ENCODE peak calls at places on chromosome 17, in eight cellular contexts. O is PC-9, U is Peyer's patch, E is endothelial cell of umbilical vein, Z is lower leg skin, V is Panc1, J is uterus, G is gastrocnemius medialis. B is an unnamed sample.

GRCh38 chr17:82080048-82080788 is 14.6 kb upstream of the DUS1L start:
- DNase-seq in O (no peak), Z (no peak), J (no peak), G (no peak), E (no peak), V (no peak), U (no peak), B (no peak)

GRCh38 chr17:1905190-1905919 is 75.5 kb downstream of the RPA1 start:
- DNase-seq in O (no peak), E (no peak), U (no peak), J (no peak), G (no peak), V (no peak), Z (no peak), B (no peak)

GRCh38 chr17:74361613-74362391 is at the start of gene BTBD17:
- DNase-seq in V (no peak), J (peak; percentile 40), G (peak; percentile 13), E (peak; percentile 13), Z (no peak), O (no peak), U (peak; percentile 75), B (no peak)

GRCh38 chr17:83160443-83161297 is 81.3 kb downstream of the METRNL start:
- DNase-seq in U (no peak), V (no peak), Z (peak; percentile 76), E (no peak), J (no peak), G (no peak), O (no peak), B (no peak)

GRCh38 chr17:58109197-58109596 is 26.0 kb downstream of the DYNLL2 start:
- DNase-seq in J (no peak), O (no peak), Z (no peak), G (no peak), E (no peak), V (no peak), U (no peak), B (no peak)

GRCh38 chr17:8941520-8941919 is 24.0 kb downstream of the PIK3R5 start:
- DNase-seq in V (no peak), J (no peak), U (no peak), O (no peak), G (no peak), Z (no peak), E (no peak), B (no peak)

GRCh38 chr17:75619506-75620431 is 13.5 kb upstream of the SMIM5 start:
- DNase-seq in O (no peak), J (no peak), V (no peak), E (peak; percentile 32), G (no peak), Z (no peak), U (no peak), B (peak; percentile 50)

GRCh38 chr17:45355087-45355486 is 38.3 kb upstream of the MAP3K14 start:
- DNase-seq in Z (peak; percentile 14), U (no peak), V (no peak), J (no peak), E (no peak), G (no peak), O (peak; percentile 81), B (no peak)

GRCh38 chr17:51189628-51190027 is 23.4 kb downstream of the NME2 start:
- DNase-seq in V (no peak), J (no peak), U (no peak), Z (no peak), E (no peak), O (no peak), G (no peak), B (no peak)

GRCh38 chr17:45939398-45939797 is 45.0 kb downstream of the MAPT start:
- DNase-seq in V (no peak), U (no peak), Z (no peak), O (no peak), G (no peak), E (no peak), J (no peak), B (no peak)

GRCh38 chr17:55346658-55347057 is 75.0 kb downstream of the MMD start:
- DNase-seq in J (no peak), O (no peak), V (no peak), U (no peak), G (no peak), Z (no peak), E (no peak), B (no peak)

GRCh38 chr17:62965649-62966425 is at the start of gene TANC2:
- DNase-seq in O (peak; percentile 63), J (peak; percentile 82), E (peak; percentile 81), U (peak; percentile 76), Z (peak; percentile 96), V (no peak), G (peak; percentile 37), B (peak; percentile 82)

GRCh38 chr17:7114875-7115614 is 423 bp upstream of the ASGR2 start:
- DNase-seq in G (no peak), V (no peak), O (no peak), E (no peak), J (no peak), U (no peak), Z (peak; percentile 80), B (no peak)

GRCh38 chr17:74222399-74222798 is 9.0 kb downstream of the TTYH2 start:
- DNase-seq in E (no peak), Z (no peak), O (no peak), G (no peak), V (no peak), U (no peak), J (no peak), B (no peak)

GRCh38 chr17:48995332-48995870 is 1.8 kb upstream of the IGF2BP1 start:
- DNase-seq in J (no peak), G (no peak), U (no peak), O (no peak), Z (peak; percentile 74), V (no peak), E (peak; percentile 43), B (peak; percentile 32)

GRCh38 chr17:44587339-44587738 is 30.1 kb downstream of the FZD2 start:
- DNase-seq in O (peak; percentile 93), Z (no peak), V (no peak), E (peak; percentile 94), G (no peak), J (peak; percentile 18), U (no peak), B (peak; percentile 93)

GRCh38 chr17:48541574-48542113 is 3.3 kb downstream of the HOXB2 start:
- DNase-seq in V (no peak), J (peak; percentile 83), G (no peak), U (no peak), Z (peak; percentile 91), O (no peak), E (no peak), B (peak; percentile 75)

GRCh38 chr17:75518201-75518600 is 1.9 kb downstream of the TSEN54 start:
- DNase-seq in V (no peak), Z (no peak), O (no peak), U (no peak), G (no peak), E (no peak), J (no peak), B (no peak)

GRCh38 chr17:29048440-29049360 is 5.8 kb downstream of the PIPOX start:
- DNase-seq in G (no peak), U (no peak), J (no peak), O (no peak), E (no peak), V (no peak), Z (no peak), B (no peak)

GRCh38 chr17:77479372-77479781 is 338.6 kb downstream of the SEC14L1 start:
- DNase-seq in E (no peak), Z (no peak), O (no peak), J (no peak), G (no peak), V (no peak), U (no peak), B (no peak)
- TF ChIP-seq CTCF in E (no peak), Z (no peak), O (no peak), J (no peak), G (no peak), V (no peak), U (no peak), B (no peak)

GRCh38 chr17:10063730-10064221 is 134.6 kb downstream of the GAS7 start:
- DNase-seq in E (no peak), G (no peak), J (peak; percentile 19), V (no peak), U (no peak), O (no peak), Z (peak; percentile 89), B (no peak)
- H3K4me3 ChIP-seq in E (no peak overlapping the region), G (no peak overlapping the region), J (no peak overlapping the region), V (no peak overlapping the region), U (no peak overlapping the region), O (no peak overlapping the region), Z (no peak overlapping the region), B (no peak overlapping the region)

GRCh38 chr17:68790481-68790880 is 164.7 kb downstream of the ABCA8 start:
- DNase-seq in O (no peak), G (no peak), U (no peak), E (no peak), V (no peak), J (peak; percentile 33), Z (no peak), B (no peak)

GRCh38 chr17:68790931-68791330 is 164.3 kb downstream of the ABCA8 start:
- DNase-seq in E (no peak), O (no peak), V (no peak), Z (no peak), G (no peak), U (no peak), J (peak; percentile 33), B (no peak)

GRCh38 chr17:68792042-68792685 is 163.0 kb downstream of the ABCA8 start:
- DNase-seq in Z (no peak), O (no peak), E (no peak), J (no peak), V (no peak), U (no peak), G (no peak), B (peak; percentile 95)

GRCh38 chr17:68792873-68793272 is 162.3 kb downstream of the ABCA8 start:
- DNase-seq in E (no peak), G (no peak), O (no peak), V (no peak), U (no peak), Z (no peak), J (no peak), B (no peak)

DNA sequence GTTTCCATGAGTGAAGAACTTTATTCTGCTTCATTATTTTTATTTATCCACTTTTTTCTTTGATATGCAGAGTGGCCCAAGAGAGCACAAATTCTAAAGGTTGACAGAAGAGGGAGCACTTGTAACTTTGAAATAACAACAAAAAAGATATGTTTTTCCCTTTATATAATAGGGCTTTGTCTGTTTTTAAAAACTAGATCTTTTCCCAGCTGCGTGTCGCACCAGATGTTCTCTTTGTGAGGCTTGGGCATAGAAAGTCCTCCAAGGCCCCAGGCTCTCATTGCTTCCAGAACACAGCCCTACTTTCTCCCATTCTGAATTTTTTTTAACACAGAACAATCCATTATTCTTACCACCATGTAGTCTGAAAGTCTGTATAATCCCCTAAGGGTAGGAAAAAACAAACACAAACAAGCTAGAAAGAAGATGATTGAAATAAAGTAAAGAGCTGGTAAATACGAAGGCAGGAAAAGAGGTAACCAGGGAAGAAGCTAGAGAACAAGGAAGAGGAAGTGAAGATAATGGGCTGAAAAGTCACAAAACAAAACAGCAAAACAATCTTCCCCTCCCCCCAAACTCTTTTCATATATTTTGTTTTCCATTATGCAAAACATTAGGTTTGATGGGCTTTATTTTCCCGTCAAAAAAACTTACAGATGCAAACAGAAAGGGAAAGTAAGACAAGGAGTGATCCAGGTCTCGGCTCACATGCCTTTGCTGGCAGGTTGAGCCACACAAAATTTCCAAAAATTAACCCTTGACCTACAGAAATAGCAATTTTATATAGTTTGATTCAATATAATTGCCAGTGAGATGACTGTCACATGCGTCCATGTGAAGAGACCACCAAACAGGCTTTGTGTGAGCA is 160.3 kb downstream of the ABCA8 start:
- DNase-seq in Z (no peak), G (no peak), U (no peak), V (no peak), O (no peak), J (no peak), E (peak; percentile 82), B (peak; percentile 86)
- TF ChIP-seq CTCF in Z (no peak), G (no peak), U (peak; percentile 32), V (no peak), O (peak; percentile 62), J (peak; percentile 26), E (peak; percentile 18), B (peak; percentile 56)

GRCh38 chr17:39151680-39152058 is 232 bp upstream of the PLXDC1 start:
- DNase-seq in J (peak; percentile 40), G (no peak), V (no peak), Z (no peak), E (no peak), U (peak; percentile 56), O (no peak), B (no peak)
- H3K4me3 ChIP-seq in J (peak overlapping the region; percentile 87), G (peak overlapping the region; percentile 61), V (peak overlapping the region; percentile 23), Z (peak overlapping the region; percentile 8), E (no peak overlapping the region), U (peak overlapping the region; percentile 62), O (no peak overlapping the region), B (no peak overlapping the region)